ENCODE peak calls at places on chromosomes 1 and 21, in four cellular contexts. M is ovary, G is heart left ventricle, Z is K562. N is an unnamed sample.

GRCh38 chr1:33378976-33379375 is 51.9 kb downstream of the PHC2 start:
- DNase-seq in G (no peak), M (no peak), Z (no peak), N (no peak)

GRCh38 chr1:68254667-68255226 is 22.4 kb upstream of the WLS start:
- DNase-seq in M (no peak), Z (no peak), G (no peak), N (no peak)

GRCh38 chr1:153532769-153533599 is 2.8 kb downstream of the S100A6 start:
- DNase-seq in Z (peak; percentile 92), M (peak; percentile 87), G (peak; percentile 88), N (peak; percentile 76)

GRCh38 chr1:49104575-49104974 is 327.9 kb upstream of the BEND5 start:
- DNase-seq in Z (no peak), M (no peak), G (no peak), N (no peak)

GRCh38 chr1:2449636-2450454 is 26.2 kb upstream of the PLCH2 start:
- DNase-seq in M (no peak), Z (no peak), G (no peak), N (no peak)

GRCh38 chr1:94743866-94744265 is 76.3 kb upstream of the SLC44A3 start:
- DNase-seq in Z (no peak), M (no peak), G (no peak), N (no peak)

GRCh38 chr1:202086579-202087350 is 36.0 kb upstream of the GPR37L1 start:
- DNase-seq in Z (no peak), G (peak; percentile 34), M (no peak), N (no peak)

GRCh38 chr21:45297869-45298268 is 10.2 kb upstream of the POFUT2 start:
- DNase-seq in G (no peak), Z (no peak), M (no peak), N (no peak)

GRCh38 chr1:110336300-110337039 is 2.7 kb upstream of the RBM15 start:
- DNase-seq in G (peak; percentile 48), Z (peak; percentile 37), M (no peak), N (no peak)

GRCh38 chr1:46434358-46434757 is 40.2 kb downstream of the FAAH start:
- DNase-seq in G (no peak), M (no peak), Z (no peak), N (no peak)

GRCh38 chr1:32454726-32455125 is 10.1 kb upstream of the ZBTB8B start:
- DNase-seq in M (no peak), Z (no peak), G (no peak), N (no peak)

GRCh38 chr1:181075727-181076350 is 12.7 kb upstream of the IER5 start:
- DNase-seq in Z (no peak), G (no peak), M (no peak), N (no peak)

GRCh38 chr1:109134423-109134822 is 20.5 kb downstream of the ELAPOR1 start:
- DNase-seq in G (no peak), M (no peak), Z (peak; percentile 90), N (no peak)

GRCh38 chr1:145740269-145740668 is 21.0 kb downstream of the CD160 start:
- DNase-seq in Z (no peak), G (no peak), M (no peak), N (no peak)

GRCh38 chr1:229158317-229159294 is 112.3 kb upstream of the RAB4A start:
- DNase-seq in M (no peak), Z (no peak), G (peak; percentile 37), N (no peak)

GRCh38 chr1:199855580-199855979 is 171.9 kb upstream of the NR5A2 start:
- DNase-seq in M (no peak), Z (no peak), G (no peak), N (no peak)

GRCh38 chr1:43140583-43140982 is 31.5 kb downstream of the EBNA1BP2 start:
- DNase-seq in Z (no peak), G (no peak), M (no peak), N (no peak)

GRCh38 chr1:61609040-61609439 is 115.9 kb downstream of the TM2D1 start:
- DNase-seq in Z (no peak), G (no peak), M (no peak), N (no peak)

GRCh38 chr21:44950351-44950750 is 10.5 kb downstream of the SLX9 start:
- DNase-seq in M (no peak), Z (no peak), G (peak; percentile 51), N (peak; percentile 54)

GRCh38 chr21:36945496-36946138 is 20.9 kb downstream of the HLCS start:
- DNase-seq in Z (peak; percentile 60), M (no peak), G (no peak), N (no peak)

GRCh38 chr1:165376811-165377153 is 20.3 kb upstream of the LMX1A start:
- DNase-seq in M (no peak), G (no peak), Z (no peak), N (no peak)

GRCh38 chr1:26110731-26111529 is 694 bp upstream of the PDIK1L start:
- DNase-seq in M (peak; percentile 75), G (peak; percentile 88), Z (peak; percentile 90), N (peak; percentile 87)
- TF ChIP-seq POLR2A in M (no peak), G (no peak), Z (peak; percentile 87), N (peak; percentile 15)

DNA sequence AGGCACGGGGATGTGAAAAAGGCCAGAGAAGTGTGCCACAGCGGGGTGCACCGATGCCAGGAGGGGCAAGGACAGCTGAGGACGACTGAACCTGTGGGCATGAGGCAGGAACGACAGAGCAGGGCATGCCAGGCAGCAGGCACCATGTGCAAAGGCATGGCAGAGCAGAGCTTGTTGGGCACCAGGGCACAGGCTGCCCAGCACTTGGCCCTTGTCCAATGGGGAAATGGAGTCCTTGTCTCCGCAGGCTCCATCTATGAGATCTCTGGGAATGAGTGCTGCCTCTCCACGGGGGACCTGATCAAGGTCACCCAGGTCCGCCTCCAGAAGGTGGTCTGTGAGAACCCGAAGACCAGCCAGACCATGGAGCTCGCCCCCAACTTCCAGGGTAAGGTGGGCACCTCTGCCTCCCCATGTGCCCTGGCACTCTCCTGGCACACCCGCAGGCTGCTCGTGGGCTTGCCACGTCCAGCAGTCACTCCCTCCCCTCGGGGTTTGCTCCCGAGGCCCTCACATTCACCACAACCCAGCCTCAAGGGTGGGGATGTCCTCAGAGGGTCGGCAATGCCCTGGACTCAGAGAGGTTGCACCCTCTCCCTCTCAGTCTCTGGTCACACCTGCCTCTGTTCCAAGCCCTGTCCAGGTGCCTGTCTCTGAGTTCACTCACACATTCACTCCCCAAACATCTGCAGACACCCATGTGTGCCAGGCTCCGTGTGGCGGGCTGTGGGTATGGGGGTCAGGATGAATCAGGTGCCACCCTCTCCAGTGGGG is 4.2 kb downstream of the THEMIS2 start:
- DNase-seq in Z (no peak), M (no peak), G (peak; percentile 20), N (no peak)
- H3K4me3 ChIP-seq in Z (no peak overlapping the region), M (no peak overlapping the region), G (no peak overlapping the region), N (no peak overlapping the region)

GRCh38 chr1:234604726-234605492 is 5.1 kb downstream of the IRF2BP2 start:
- DNase-seq in G (no peak), Z (peak; percentile 69), M (no peak), N (no peak)

GRCh38 chr1:234605493-234605982 is 4.4 kb downstream of the IRF2BP2 start:
- DNase-seq in G (no peak), M (no peak), Z (no peak), N (no peak)

GRCh38 chr1:234602334-234603220 is 7.4 kb downstream of the IRF2BP2 start:
- DNase-seq in Z (peak; percentile 90), M (no peak), G (no peak), N (no peak)

GRCh38 chr1:234603221-234604204 is 6.5 kb downstream of the IRF2BP2 start:
- DNase-seq in Z (peak; percentile 62), M (no peak), G (no peak), N (no peak)

DNA sequence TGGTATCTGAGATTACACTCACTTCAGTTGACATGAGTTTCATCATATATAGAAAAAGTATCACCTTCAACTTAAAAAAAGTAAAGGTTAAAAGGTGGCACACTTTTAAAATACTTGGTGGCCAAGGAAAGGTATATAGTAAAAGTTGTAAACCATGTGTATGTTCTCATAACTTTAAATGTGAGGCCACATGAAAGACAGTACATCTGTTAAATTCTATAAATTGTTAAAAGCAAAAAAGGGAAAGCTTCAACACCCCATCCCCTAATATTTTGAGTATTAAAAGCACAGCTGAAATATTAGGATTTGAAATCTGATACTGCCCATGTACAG is 5.6 kb downstream of the IRF2BP2 start:
- DNase-seq in M (no peak), Z (no peak), G (no peak), N (no peak)
- H3K36me3 ChIP-seq in M (no peaks in the 10 kb centered on the region), Z (peaks cover 56% of the 10 kb centered on the region), G (peaks cover 52% of the 10 kb centered on the region), N (peaks cover 12% of the 10 kb centered on the region)

GRCh38 chr1:1319646-1319941 is 4.9 kb downstream of the INTS11 start:
- DNase-seq in Z (no peak), G (no peak), M (no peak), N (no peak)

GRCh38 chr1:1318131-1318652 is 6.3 kb downstream of the INTS11 start:
- DNase-seq in Z (peak; percentile 87), G (peak; percentile 88), M (peak; percentile 94), N (peak; percentile 75)

GRCh38 chr1:1320666-1321448 is 3.6 kb downstream of the INTS11 start:
- DNase-seq in Z (no peak), G (no peak), M (no peak), N (no peak)

GRCh38 chr1:1317420-1317819 is 7.0 kb downstream of the INTS11 start:
- DNase-seq in Z (no peak), M (no peak), G (no peak), N (no peak)

DNA sequence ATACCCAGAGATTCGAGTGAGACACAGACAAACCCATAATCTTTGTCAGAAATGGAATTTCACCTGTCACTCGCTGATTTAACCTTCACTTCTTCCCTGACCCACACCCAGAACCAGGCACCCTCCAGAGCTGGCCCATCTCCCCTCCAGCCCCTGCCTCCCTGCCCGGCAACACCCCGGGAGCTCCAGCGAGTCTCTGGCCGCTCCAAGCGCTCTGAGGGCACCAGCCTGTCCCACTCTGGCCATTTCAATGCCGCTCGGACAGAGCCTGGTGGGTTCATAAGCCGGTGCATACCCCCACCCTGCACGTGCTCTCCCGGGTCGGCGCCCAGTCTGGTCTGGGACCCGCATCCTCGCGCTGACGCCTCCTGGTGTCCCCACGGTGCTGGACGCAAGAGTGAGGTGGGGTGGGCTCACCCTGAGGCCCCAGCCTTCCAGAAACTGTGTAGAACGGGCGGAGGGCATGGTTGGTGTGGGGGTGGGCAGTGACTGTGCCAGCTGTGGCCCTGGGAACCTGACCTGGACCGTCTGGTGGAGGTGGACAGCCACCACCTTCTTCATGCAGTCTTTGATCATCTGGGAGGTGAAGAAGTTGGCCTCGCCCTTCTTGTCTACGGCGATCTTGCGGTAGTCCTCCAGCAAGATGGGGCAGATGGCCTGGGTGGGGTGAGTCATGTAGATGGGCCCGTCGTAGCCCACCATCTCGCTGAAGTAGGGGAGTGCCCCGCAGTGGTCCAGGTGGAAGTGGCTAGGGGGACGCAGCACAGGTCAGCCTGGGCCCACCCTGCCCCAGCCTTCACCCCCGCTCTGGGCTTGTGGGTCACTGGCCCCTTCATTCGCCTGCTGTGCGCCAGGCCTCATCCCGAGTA is 5.4 kb downstream of the INTS11 start:
- DNase-seq in Z (no peak), M (no peak), G (no peak), N (no peak)
- TF ChIP-seq POLR2A in Z (no peak), M (no peak), G (no peak), N (no peak)

N was measured in right lobe of liver.